ENCODE peak calls at places on chromosomes 13 and 19, in seven cellular contexts. One of them, this sample, is unnamed.
A peak's percentile ranks its signal among the peaks of the same experiment; 100 is the strongest.

GRCh38 chr13:76019421-76020044 is 383.4 kb downstream of the LMO7 start:
- DNase-seq in right lobe of liver: peak; percentile 54
- DNase-seq in thoracic aorta: no peak
- DNase-seq in testis: peak; percentile 45
- DNase-seq in psoas muscle: no peak
- DNase-seq in breast epithelium: no peak
- DNase-seq in tibial artery: no peak
- DNase-seq in this sample: no peak

GRCh38 chr13:59734393-59734792 is 429.3 kb downstream of the DIAPH3 start:
- DNase-seq in testis: no peak
- DNase-seq in breast epithelium: no peak
- DNase-seq in psoas muscle: no peak
- DNase-seq in right lobe of liver: no peak
- DNase-seq in thoracic aorta: no peak
- DNase-seq in tibial artery: no peak
- DNase-seq in this sample: no peak

GRCh38 chr13:79528356-79528755 is 47.4 kb downstream of the NDFIP2 start:
- DNase-seq in right lobe of liver: no peak
- DNase-seq in testis: no peak
- DNase-seq in breast epithelium: no peak
- DNase-seq in thoracic aorta: no peak
- DNase-seq in tibial artery: no peak
- DNase-seq in psoas muscle: no peak
- DNase-seq in this sample: no peak

GRCh38 chr13:21557995-21558394 is 46.0 kb downstream of the MICU2 start:
- DNase-seq in breast epithelium: no peak
- DNase-seq in testis: no peak
- DNase-seq in right lobe of liver: no peak
- DNase-seq in thoracic aorta: no peak
- DNase-seq in psoas muscle: no peak
- DNase-seq in tibial artery: no peak
- DNase-seq in this sample: no peak

GRCh38 chr13:94657167-94657566 is 55.2 kb downstream of the SOX21 start:
- DNase-seq in breast epithelium: no peak
- DNase-seq in right lobe of liver: no peak
- DNase-seq in tibial artery: no peak
- DNase-seq in psoas muscle: no peak
- DNase-seq in testis: no peak
- DNase-seq in thoracic aorta: no peak
- DNase-seq in this sample: no peak

GRCh38 chr13:52026246-52026626 is 1.7 kb downstream of the UTP14C start:
- DNase-seq in breast epithelium: no peak
- DNase-seq in tibial artery: no peak
- DNase-seq in testis: no peak
- DNase-seq in thoracic aorta: no peak
- DNase-seq in right lobe of liver: no peak
- DNase-seq in psoas muscle: no peak
- DNase-seq in this sample: no peak

GRCh38 chr13:47294691-47295090 is 397.8 kb upstream of the HTR2A start:
- DNase-seq in psoas muscle: no peak
- DNase-seq in thoracic aorta: no peak
- DNase-seq in tibial artery: no peak
- DNase-seq in right lobe of liver: no peak
- DNase-seq in testis: no peak
- DNase-seq in breast epithelium: no peak
- DNase-seq in this sample: no peak

GRCh38 chr13:47794963-47795362 is 206.1 kb downstream of the SUCLA2 start:
- DNase-seq in testis: no peak
- DNase-seq in thoracic aorta: no peak
- DNase-seq in tibial artery: no peak
- DNase-seq in breast epithelium: no peak
- DNase-seq in right lobe of liver: no peak
- DNase-seq in psoas muscle: no peak
- DNase-seq in this sample: no peak

GRCh38 chr13:112732679-112733078 is 42.8 kb downstream of the ATP11A start:
- DNase-seq in right lobe of liver: peak; percentile 27
- DNase-seq in tibial artery: no peak
- DNase-seq in thoracic aorta: no peak
- DNase-seq in breast epithelium: no peak
- DNase-seq in testis: no peak
- DNase-seq in psoas muscle: no peak
- DNase-seq in this sample: no peak

GRCh38 chr13:28173793-28174192 is 35.4 kb downstream of the PAN3 start:
- DNase-seq in breast epithelium: no peak
- DNase-seq in right lobe of liver: no peak
- DNase-seq in thoracic aorta: no peak
- DNase-seq in psoas muscle: no peak
- DNase-seq in testis: no peak
- DNase-seq in tibial artery: no peak
- DNase-seq in this sample: no peak

GRCh38 chr19:58296086-58296485 is 9.1 kb upstream of the ERVK3-1 start:
- DNase-seq in thoracic aorta: no peak
- DNase-seq in psoas muscle: no peak
- DNase-seq in testis: no peak
- DNase-seq in right lobe of liver: no peak
- DNase-seq in breast epithelium: no peak
- DNase-seq in tibial artery: no peak
- DNase-seq in this sample: no peak

GRCh38 chr19:6248856-6249255 is 30.9 kb downstream of the MLLT1 start:
- DNase-seq in testis: no peak
- DNase-seq in tibial artery: no peak
- DNase-seq in breast epithelium: no peak
- DNase-seq in right lobe of liver: no peak
- DNase-seq in psoas muscle: no peak
- DNase-seq in thoracic aorta: no peak
- DNase-seq in this sample: no peak

GRCh38 chr13:106381083-106381482 is 154.4 kb downstream of the EFNB2 start:
- DNase-seq in testis: no peak
- DNase-seq in breast epithelium: no peak
- DNase-seq in tibial artery: no peak
- DNase-seq in psoas muscle: no peak
- DNase-seq in thoracic aorta: no peak
- DNase-seq in right lobe of liver: no peak
- DNase-seq in this sample: no peak

DNA sequence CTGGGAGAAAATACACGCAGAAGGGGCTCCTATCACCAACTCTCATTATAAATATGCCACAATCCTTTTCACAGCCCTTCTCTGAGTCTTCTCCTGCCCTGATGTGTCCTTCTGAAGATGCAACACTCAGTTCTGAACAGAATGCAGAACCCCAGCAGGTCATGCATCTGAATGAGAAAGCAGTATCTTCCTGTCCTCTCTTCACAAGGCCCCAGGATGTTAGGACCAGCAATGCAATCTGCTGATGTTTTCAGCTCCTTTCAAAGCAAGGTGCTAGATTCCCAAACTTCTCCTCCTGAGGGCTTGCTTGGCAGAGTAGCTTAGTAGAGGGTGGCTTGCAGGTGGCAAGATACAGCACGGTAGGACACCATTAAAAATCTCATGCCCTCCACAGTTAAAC is 22.3 kb upstream of the DOCK9 start:
- DNase-seq in right lobe of liver: no peak
- DNase-seq in thoracic aorta: no peak
- DNase-seq in tibial artery: no peak
- DNase-seq in psoas muscle: no peak
- DNase-seq in testis: no peak
- DNase-seq in breast epithelium: no peak
- DNase-seq in this sample: no peak
- H3K27ac ChIP-seq in right lobe of liver: no peak overlapping the region
- H3K27ac ChIP-seq in thoracic aorta: peak overlapping the region; percentile 5
- H3K27ac ChIP-seq in tibial artery: no peak overlapping the region
- H3K27ac ChIP-seq in psoas muscle: no peak overlapping the region
- H3K27ac ChIP-seq in testis: no peak overlapping the region
- H3K27ac ChIP-seq in breast epithelium: peak overlapping the region; percentile 34
- H3K27ac ChIP-seq in this sample: no peak overlapping the region

GRCh38 chr19:55640043-55640576 is 692 bp upstream of the ZNF580 start:
- DNase-seq in tibial artery: peak; percentile 50
- DNase-seq in thoracic aorta: no peak
- DNase-seq in testis: peak; percentile 61
- DNase-seq in right lobe of liver: peak; percentile 82
- DNase-seq in breast epithelium: no peak
- DNase-seq in psoas muscle: peak; percentile 78
- DNase-seq in this sample: no peak

GRCh38 chr19:55638864-55639359 is 1.9 kb upstream of the ZNF580 start:
- DNase-seq in right lobe of liver: no peak
- DNase-seq in psoas muscle: peak; percentile 60
- DNase-seq in thoracic aorta: no peak
- DNase-seq in testis: no peak
- DNase-seq in breast epithelium: no peak
- DNase-seq in tibial artery: no peak
- DNase-seq in this sample: no peak

GRCh38 chr19:55642153-55643002 is 1.1 kb upstream of the ZNF581 start:
- DNase-seq in thoracic aorta: no peak
- DNase-seq in psoas muscle: no peak
- DNase-seq in tibial artery: no peak
- DNase-seq in testis: peak; percentile 59
- DNase-seq in breast epithelium: no peak
- DNase-seq in right lobe of liver: peak; percentile 71
- DNase-seq in this sample: no peak

GRCh38 chr19:55641376-55642152 is 762 bp downstream of the ZNF580 start:
- DNase-seq in psoas muscle: no peak
- DNase-seq in breast epithelium: no peak
- DNase-seq in tibial artery: peak; percentile 29
- DNase-seq in right lobe of liver: peak; percentile 39
- DNase-seq in testis: no peak
- DNase-seq in thoracic aorta: no peak
- DNase-seq in this sample: no peak

DNA sequence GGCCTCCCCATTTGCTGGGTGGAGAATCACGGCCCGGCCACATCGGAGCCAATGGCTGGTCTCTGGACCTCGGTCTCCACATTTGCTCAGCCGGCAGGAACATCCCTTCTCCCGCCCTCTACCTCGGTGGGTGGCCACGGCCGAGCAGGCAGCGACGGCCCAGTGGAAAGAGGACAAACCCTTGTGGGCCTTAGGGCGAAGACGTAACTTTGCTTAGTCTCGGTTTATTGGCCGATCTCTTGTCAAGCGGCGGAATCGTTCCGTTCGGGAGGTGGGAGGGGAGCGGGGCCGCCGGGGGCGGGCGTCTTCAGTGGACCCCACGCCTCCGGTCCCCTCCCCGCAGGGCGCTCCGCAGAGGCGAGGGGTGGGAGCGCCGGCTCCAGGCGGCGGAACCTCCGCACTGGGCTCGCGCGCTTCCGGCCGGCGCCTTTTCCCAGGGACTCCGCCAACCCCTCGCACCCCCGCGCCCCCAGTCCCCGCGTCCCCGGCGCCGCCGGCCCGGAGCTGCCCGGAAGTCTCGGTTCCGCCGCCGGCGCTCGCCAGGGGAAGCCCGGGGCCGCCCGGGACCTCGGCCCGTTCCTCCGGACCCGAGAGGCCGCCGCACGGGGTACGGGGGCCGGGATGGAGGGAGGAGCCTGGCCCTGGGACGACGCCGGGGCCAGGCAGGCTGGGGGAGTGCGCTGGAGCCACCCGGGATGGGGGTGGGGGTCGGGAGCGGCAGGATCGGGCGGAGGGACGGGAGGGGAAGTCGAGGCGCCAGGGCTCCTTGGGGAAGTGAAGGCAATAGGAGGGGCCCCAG is at the start of gene ZNF580:
- DNase-seq in breast epithelium: peak; percentile 63
- DNase-seq in psoas muscle: peak; percentile 76
- DNase-seq in testis: peak; percentile 61
- DNase-seq in thoracic aorta: no peak
- DNase-seq in right lobe of liver: peak; percentile 72
- DNase-seq in tibial artery: no peak
- DNase-seq in this sample: no peak
- TF ChIP-seq CTCF in breast epithelium: no peak
- TF ChIP-seq CTCF in psoas muscle: no peak
- TF ChIP-seq CTCF in testis: no peak
- TF ChIP-seq CTCF in thoracic aorta: no peak
- TF ChIP-seq CTCF in right lobe of liver: no peak
- TF ChIP-seq CTCF in tibial artery: no peak
- TF ChIP-seq CTCF in this sample: no peak

DNA sequence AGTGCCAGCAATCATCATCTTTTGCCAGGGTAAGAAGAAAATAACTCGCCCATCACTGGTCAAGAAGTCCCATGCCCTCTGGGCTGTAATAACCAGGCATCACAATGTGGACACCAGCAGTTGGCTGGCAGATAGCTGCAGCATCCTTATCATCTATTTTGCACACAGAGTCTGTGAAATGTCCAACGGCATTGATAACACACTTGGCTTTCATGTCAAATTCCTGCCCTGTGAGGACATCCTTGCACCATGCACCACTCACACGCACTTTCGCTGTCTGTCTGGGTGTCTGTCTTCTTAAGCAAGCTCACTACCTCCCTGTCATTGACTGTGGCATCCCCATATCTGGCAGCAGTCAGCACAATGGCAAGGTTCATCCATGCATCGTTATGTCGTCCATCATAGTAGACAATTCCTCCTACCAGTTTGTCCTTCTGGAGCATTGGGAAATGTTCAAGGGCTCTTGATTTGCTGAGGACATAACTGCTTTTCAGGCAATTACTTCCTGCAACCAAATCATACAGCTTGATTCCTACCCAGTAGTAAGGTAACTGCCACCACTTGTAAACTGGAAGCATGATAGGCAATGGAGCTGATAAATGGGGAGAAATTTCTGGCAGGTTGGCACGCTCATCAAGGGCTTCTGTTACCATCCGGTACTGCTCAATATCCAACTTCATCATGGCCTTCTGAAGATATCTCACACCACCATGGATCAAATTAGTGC is 6.8 kb upstream of the ZSCAN5A start:
- DNase-seq in thoracic aorta: no peak
- DNase-seq in psoas muscle: no peak
- DNase-seq in right lobe of liver: no peak
- DNase-seq in tibial artery: no peak
- DNase-seq in breast epithelium: no peak
- DNase-seq in testis: no peak
- DNase-seq in this sample: no peak
- H3K27ac ChIP-seq in thoracic aorta: no peak overlapping the region
- H3K27ac ChIP-seq in psoas muscle: no peak overlapping the region
- H3K27ac ChIP-seq in right lobe of liver: no peak overlapping the region
- H3K27ac ChIP-seq in tibial artery: no peak overlapping the region
- H3K27ac ChIP-seq in breast epithelium: no peak overlapping the region
- H3K27ac ChIP-seq in testis: no peak overlapping the region
- H3K27ac ChIP-seq in this sample: no peak overlapping the region

GRCh38 chr19:47004012-47004465 is 15.6 kb upstream of the NPAS1 start:
- DNase-seq in right lobe of liver: no peak
- DNase-seq in thoracic aorta: no peak
- DNase-seq in tibial artery: no peak
- DNase-seq in testis: no peak
- DNase-seq in psoas muscle: no peak
- DNase-seq in breast epithelium: no peak
- DNase-seq in this sample: no peak

GRCh38 chr19:47003611-47003935 is 16.1 kb upstream of the NPAS1 start:
- DNase-seq in breast epithelium: no peak
- DNase-seq in testis: no peak
- DNase-seq in right lobe of liver: no peak
- DNase-seq in psoas muscle: no peak
- DNase-seq in thoracic aorta: no peak
- DNase-seq in tibial artery: no peak
- DNase-seq in this sample: no peak

GRCh38 chr19:47002853-47003610 is 16.6 kb upstream of the NPAS1 start:
- DNase-seq in testis: no peak
- DNase-seq in right lobe of liver: no peak
- DNase-seq in thoracic aorta: no peak
- DNase-seq in psoas muscle: no peak
- DNase-seq in breast epithelium: no peak
- DNase-seq in tibial artery: no peak
- DNase-seq in this sample: no peak

GRCh38 chr19:47001584-47001983 is 18.1 kb upstream of the NPAS1 start:
- DNase-seq in breast epithelium: no peak
- DNase-seq in tibial artery: no peak
- DNase-seq in thoracic aorta: no peak
- DNase-seq in right lobe of liver: no peak
- DNase-seq in testis: no peak
- DNase-seq in psoas muscle: no peak
- DNase-seq in this sample: no peak

GRCh38 chr19:47002106-47002766 is 17.4 kb upstream of the NPAS1 start:
- DNase-seq in testis: no peak
- DNase-seq in breast epithelium: no peak
- DNase-seq in right lobe of liver: peak; percentile 60
- DNase-seq in psoas muscle: no peak
- DNase-seq in thoracic aorta: no peak
- DNase-seq in tibial artery: no peak
- DNase-seq in this sample: no peak
- TF ChIP-seq CTCF in testis: no peak
- TF ChIP-seq CTCF in breast epithelium: no peak
- TF ChIP-seq CTCF in right lobe of liver: peak; percentile 12
- TF ChIP-seq CTCF in psoas muscle: peak; percentile 43
- TF ChIP-seq CTCF in thoracic aorta: no peak
- TF ChIP-seq CTCF in tibial artery: peak; percentile 6
- TF ChIP-seq CTCF in this sample: peak; percentile 17

This sample was measured in RWPE2.